ENCODE peak calls at places on chromosomes 4 and X, in seven cellular contexts. W is Karpas-422, J is ovary, I is stomach, L is tibial nerve, R is left lung, P is small intestine. Y is an unnamed sample. For H3K4me1, the result is how much of the 10 kb centered on the place peaks cover.

GRCh38 chr4:114659386-114660008 is 60.9 kb downstream of the UGT8 start:
- DNase-seq in W (peak), J (no peak), I (peak), L (peak), R (peak), P (peak), Y (no peak)

GRCh38 chrX:51215266-51215665 is 117.4 kb upstream of the NUDT10 start:
- DNase-seq in W (peak), J (no peak), I (no peak), L (no peak), R (no peak), P (no peak), Y (no peak)

GRCh38 chrX:71492086-71493065 is 40.5 kb upstream of the OGT start:
- DNase-seq in W (peak), J (peak), I (peak), L (peak), R (peak), P (peak), Y (peak)

GRCh38 chr4:2812985-2813384 is 20.1 kb downstream of the SH3BP2 start:
- DNase-seq in W (no peak), J (no peak), I (no peak), L (no peak), R (no peak), P (no peak), Y (no peak)

GRCh38 chr4:4320951-4321714 is 31.1 kb downstream of the ZBTB49 start:
- DNase-seq in W (no peak), J (no peak), I (no peak), L (no peak), R (no peak), P (no peak), Y (no peak)

GRCh38 chrX:47380268-47380667 is 9.9 kb downstream of the ZNF157 start:
- DNase-seq in W (no peak), J (no peak), I (peak), L (peak), R (no peak), P (peak), Y (peak)

GRCh38 chr4:61085534-61085933 is 114.6 kb upstream of the ADGRL3 start:
- DNase-seq in W (no peak), J (no peak), I (no peak), L (no peak), R (no peak), P (no peak), Y (no peak)

GRCh38 chr4:182827981-182828677 is 89.1 kb downstream of the DCTD start:
- DNase-seq in W (no peak), J (no peak), I (no peak), L (no peak), R (no peak), P (no peak), Y (no peak)

GRCh38 chrX:11970935-11971334 is 167.3 kb upstream of the FRMPD4 start:
- DNase-seq in W (no peak), J (no peak), I (no peak), L (no peak), R (no peak), P (no peak), Y (no peak)

GRCh38 chr4:30973993-30974392 is 253.8 kb downstream of the PCDH7 start:
- DNase-seq in W (no peak), J (no peak), I (no peak), L (no peak), R (no peak), P (no peak), Y (no peak)

GRCh38 chr4:40228497-40229365 is 31.9 kb downstream of the RHOH start:
- DNase-seq in W (no peak), J (no peak), I (no peak), L (no peak), R (no peak), P (no peak), Y (peak)

GRCh38 chrX:46645614-46646013 is 72.0 kb downstream of the CHST7 start:
- DNase-seq in W (no peak), J (no peak), I (no peak), L (no peak), R (peak), P (no peak), Y (no peak)

GRCh38 chrX:64206556-64207162 is 1.2 kb upstream of the AMER1 start:
- DNase-seq in W (no peak), J (peak), I (no peak), L (no peak), R (no peak), P (no peak), Y (peak)

GRCh38 chr4:4787421-4787820 is 72.0 kb upstream of the MSX1 start:
- DNase-seq in W (no peak), J (no peak), I (no peak), L (no peak), R (no peak), P (no peak), Y (no peak)

GRCh38 chr4:146222313-146222712 is 8.0 kb downstream of the REELD1 start:
- DNase-seq in W (no peak), J (no peak), I (no peak), L (no peak), R (no peak), P (no peak), Y (no peak)

GRCh38 chr4:54585321-54586000 is 72.3 kb upstream of the KIT start:
- DNase-seq in W (no peak), J (no peak), I (no peak), L (no peak), R (no peak), P (peak), Y (no peak)

GRCh38 chr4:11765849-11766453 is 337.3 kb upstream of the HS3ST1 start:
- DNase-seq in W (peak), J (no peak), I (no peak), L (peak), R (no peak), P (peak), Y (no peak)

GRCh38 chrX:134538316-134538715 is 78.4 kb downstream of the HPRT1 start:
- DNase-seq in W (no peak), J (no peak), I (no peak), L (no peak), R (no peak), P (no peak), Y (no peak)

GRCh38 chrX:47208108-47208507 is 10.4 kb upstream of the CDK16 start:
- DNase-seq in W (no peak), J (no peak), I (no peak), L (no peak), R (no peak), P (no peak), Y (no peak)

GRCh38 chr4:20126906-20127305 is 124.8 kb upstream of the SLIT2 start:
- DNase-seq in W (no peak), J (no peak), I (no peak), L (no peak), R (no peak), P (no peak), Y (no peak)

GRCh38 chr4:73309211-73309610 is 50.6 kb upstream of the ANKRD17 start:
- DNase-seq in W (no peak), J (no peak), I (no peak), L (no peak), R (no peak), P (no peak), Y (no peak)

GRCh38 chrX:72276478-72276953 is 532 bp downstream of the RPS4X start:
- DNase-seq in W (peak), J (no peak), I (no peak), L (no peak), R (no peak), P (no peak), Y (no peak)

GRCh38 chr4:92305148-92305877 is 1.5 kb downstream of the GRID2 start:
- DNase-seq in W (no peak), J (peak), I (peak), L (no peak), R (peak), P (peak), Y (no peak)

GRCh38 chrX:57900961-57901360 is 9.3 kb downstream of the ZXDA start:
- DNase-seq in W (no peak), J (no peak), I (no peak), L (no peak), R (no peak), P (no peak), Y (no peak)

GRCh38 chr4:24456431-24456830 is 127.9 kb downstream of the DHX15 start:
- DNase-seq in W (no peak), J (no peak), I (no peak), L (no peak), R (no peak), P (no peak), Y (no peak)

GRCh38 chr4:1241466-1241935 is 7.4 kb downstream of the CTBP1 start:
- DNase-seq in W (no peak), J (peak), I (no peak), L (no peak), R (peak), P (peak), Y (no peak)

GRCh38 chrX:68895339-68896250 is 66.8 kb downstream of the EFNB1 start:
- DNase-seq in W (no peak), J (peak), I (peak), L (peak), R (peak), P (peak), Y (no peak)

GRCh38 chr4:105147226-105148151 is 813 bp downstream of the TET2 start:
- DNase-seq in W (peak), J (peak), I (peak), L (peak), R (peak), P (peak), Y (peak)

GRCh38 chr4:7042697-7043464 is at the start of gene TADA2B:
- DNase-seq in W (peak), J (peak), I (peak), L (peak), R (peak), P (peak), Y (peak)

GRCh38 chrX:25105251-25105650 is 89.5 kb upstream of the ARX start:
- DNase-seq in W (no peak), J (no peak), I (no peak), L (no peak), R (no peak), P (no peak), Y (no peak)

GRCh38 chrX:133921764-133922389 is 63.5 kb downstream of the GPC3 start:
- DNase-seq in W (peak), J (no peak), I (peak), L (peak), R (peak), P (peak), Y (peak)

GRCh38 chrX:151954730-151955129 is 19.7 kb downstream of the GABRE start:
- DNase-seq in W (no peak), J (no peak), I (no peak), L (no peak), R (no peak), P (no peak), Y (no peak)

DNA sequence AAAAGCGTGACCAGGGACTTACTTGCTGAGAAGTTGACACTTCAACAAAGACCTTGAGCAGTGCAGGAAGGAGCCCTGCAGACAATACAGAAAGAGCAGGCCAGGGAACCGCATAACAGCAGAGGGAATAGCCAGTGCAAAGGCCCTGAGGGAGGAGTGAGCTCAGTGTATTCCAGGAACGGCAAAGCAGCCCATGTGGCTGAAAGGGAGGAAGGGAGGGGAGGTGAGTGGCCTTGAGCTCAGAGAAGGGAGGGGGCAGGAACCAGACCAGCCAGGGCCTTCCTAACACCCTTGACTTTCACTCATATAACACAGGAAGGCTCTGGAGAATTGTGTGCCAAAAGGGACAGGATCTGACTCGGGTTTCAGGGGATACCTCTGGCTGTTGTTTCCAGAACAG is 112.2 kb downstream of the BCOR start:
- DNase-seq in W (no peak), J (no peak), I (no peak), L (no peak), R (no peak), P (no peak), Y (no peak)
- H3K27ac ChIP-seq in W (no peak), J (no peak), I (no peak), L (no peak), R (no peak), P (no peak), Y (no peak)

GRCh38 chr4:176778491-176778890 is 14.2 kb downstream of the VEGFC start:
- DNase-seq in W (no peak), J (no peak), I (no peak), L (no peak), R (no peak), P (no peak), Y (no peak)

GRCh38 chr4:176780995-176781738 is 11.6 kb downstream of the VEGFC start:
- DNase-seq in W (no peak), J (no peak), I (no peak), L (no peak), R (no peak), P (no peak), Y (no peak)

GRCh38 chr4:176775326-176775725 is 17.4 kb downstream of the VEGFC start:
- DNase-seq in W (no peak), J (no peak), I (no peak), L (no peak), R (no peak), P (no peak), Y (no peak)

GRCh38 chr4:176779421-176779820 is 13.3 kb downstream of the VEGFC start:
- DNase-seq in W (no peak), J (no peak), I (no peak), L (no peak), R (no peak), P (no peak), Y (no peak)

GRCh38 chr4:176778063-176778462 is 14.7 kb downstream of the VEGFC start:
- DNase-seq in W (no peak), J (no peak), I (no peak), L (no peak), R (no peak), P (no peak), Y (no peak)
- H3K4me1 ChIP-seq in W (under half), J (under half), I (under half), L (under half), R (under half), P (under half), Y (under half)

DNA sequence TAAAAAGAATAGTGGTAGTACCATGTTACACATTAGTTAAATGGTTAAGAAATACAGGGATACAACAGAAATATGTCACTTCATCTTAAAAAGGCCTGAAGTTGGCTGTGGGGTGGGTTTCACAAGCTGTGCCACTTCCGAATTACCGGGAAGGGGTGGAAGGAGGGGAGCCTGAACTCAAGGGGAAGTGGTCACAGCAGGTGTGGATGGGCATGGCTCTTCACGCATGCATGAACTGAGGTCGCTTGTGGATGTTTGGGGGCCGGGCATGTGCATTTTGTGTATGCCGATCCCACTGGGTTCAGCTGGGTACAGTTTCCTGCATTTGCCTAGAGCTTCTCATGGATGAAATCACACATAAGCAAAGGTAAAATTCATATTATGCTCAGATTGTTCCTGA is 64.9 kb downstream of the CLCN4 start:
- DNase-seq in W (no peak), J (no peak), I (no peak), L (no peak), R (no peak), P (no peak), Y (no peak)
- H3K4me3 ChIP-seq in W (no peak), J (no peak), I (no peak), L (no peak), R (no peak), P (no peak), Y (no peak)

GRCh38 chrX:102651968-102652744 is 873 bp downstream of the GPRASP1 start:
- DNase-seq in W (no peak), J (peak), I (no peak), L (peak), R (no peak), P (peak), Y (peak)

GRCh38 chrX:102654696-102655095 is 3.4 kb downstream of the GPRASP1 start:
- DNase-seq in W (no peak), J (no peak), I (no peak), L (no peak), R (no peak), P (no peak), Y (no peak)

GRCh38 chrX:102650903-102651241 is 411 bp upstream of the GPRASP1 start:
- DNase-seq in W (no peak), J (no peak), I (no peak), L (no peak), R (no peak), P (no peak), Y (no peak)

GRCh38 chrX:102651242-102651967 is at the start of gene GPRASP1:
- DNase-seq in W (no peak), J (peak), I (no peak), L (peak), R (peak), P (peak), Y (peak)
- H3K27ac ChIP-seq in W (no peak), J (peak), I (no peak), L (peak), R (no peak), P (no peak), Y (peak)

DNA sequence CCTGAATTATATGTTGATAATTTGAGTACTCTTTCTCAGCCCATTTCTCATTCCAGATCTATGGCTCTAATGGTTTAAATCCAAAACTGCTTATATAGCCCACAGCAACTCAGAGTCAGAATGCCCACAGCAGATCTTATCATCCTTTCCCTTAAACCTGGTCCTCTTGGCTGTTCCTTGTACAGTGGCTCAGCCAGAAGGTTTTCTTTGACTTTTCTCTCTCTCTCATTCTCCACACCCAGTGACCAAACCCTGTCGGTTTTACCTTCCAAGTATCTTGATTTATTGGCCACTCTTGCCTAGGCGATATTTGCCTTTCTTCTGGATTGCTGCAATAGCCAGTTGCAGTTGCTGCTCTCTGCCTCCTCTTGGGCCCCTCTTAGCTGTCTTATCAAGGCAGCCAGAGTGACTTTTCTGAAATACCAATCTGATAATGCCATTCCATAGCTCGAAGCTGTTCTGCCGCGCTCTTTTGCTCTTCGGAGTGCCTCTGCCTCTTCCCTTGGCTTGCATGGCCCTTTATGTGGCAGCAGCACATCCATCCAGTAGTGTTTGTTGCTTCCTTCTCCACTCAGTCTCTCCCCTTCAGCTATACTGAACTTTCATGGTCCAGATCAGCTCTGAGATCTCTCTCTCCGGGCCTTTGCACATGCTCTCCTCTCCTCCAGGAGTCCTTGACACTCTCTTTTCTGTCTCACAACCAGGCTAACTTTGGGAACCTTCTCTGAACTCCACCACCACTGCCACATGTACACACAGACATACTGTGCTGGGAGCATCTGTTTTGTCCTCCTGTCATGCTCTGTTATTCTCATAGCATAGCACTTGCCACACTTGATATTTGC is 11.8 kb downstream of the GAB1 start:
- DNase-seq in W (no peak), J (no peak), I (no peak), L (no peak), R (no peak), P (no peak), Y (no peak)
- H3K4me1 ChIP-seq in W (under half), J (under half), I (under half), L (under half), R (under half), P (under half), Y (under half)

GRCh38 chr4:69039071-69039470 is 57.2 kb upstream of the UGT2B7 start:
- DNase-seq in W (no peak), J (no peak), I (no peak), L (no peak), R (no peak), P (no peak), Y (no peak)
- H3K4me3 ChIP-seq in W (no peak), J (no peak), I (no peak), L (no peak), R (no peak), P (no peak), Y (no peak)

GRCh38 chrX:108117988-108118387 is 26.4 kb downstream of the ATG4A start:
- DNase-seq in W (no peak), J (no peak), I (no peak), L (no peak), R (no peak), P (no peak), Y (no peak)

GRCh38 chrX:108126661-108127060 is 35.1 kb downstream of the ATG4A start:
- DNase-seq in W (no peak), J (no peak), I (no peak), L (no peak), R (no peak), P (no peak), Y (no peak)

GRCh38 chrX:108123591-108124366 is 32.2 kb downstream of the ATG4A start:
- DNase-seq in W (no peak), J (no peak), I (no peak), L (no peak), R (no peak), P (no peak), Y (no peak)

GRCh38 chrX:108122748-108123147 is 31.2 kb downstream of the ATG4A start:
- DNase-seq in W (no peak), J (no peak), I (no peak), L (no peak), R (no peak), P (no peak), Y (no peak)

DNA sequence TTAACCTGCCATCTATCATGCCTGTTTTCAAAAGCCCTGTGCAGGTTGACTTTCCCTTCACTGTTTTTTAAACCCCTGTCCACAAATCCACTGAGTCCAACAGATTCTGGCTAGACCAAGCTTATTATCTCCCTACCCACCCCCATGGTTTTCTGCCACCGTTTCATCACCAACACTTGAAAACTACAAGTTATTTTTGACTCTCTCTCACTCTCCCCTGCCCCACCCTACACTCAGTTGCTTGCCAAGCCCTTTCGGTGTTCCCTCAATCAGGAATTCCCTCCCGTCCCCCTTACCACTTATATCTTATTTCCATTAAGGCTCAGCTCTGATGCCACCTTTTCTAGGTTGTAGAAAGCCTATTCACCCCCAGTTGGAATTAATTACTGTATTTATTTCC is 29.7 kb downstream of the ATG4A start:
- DNase-seq in W (no peak), J (no peak), I (no peak), L (no peak), R (no peak), P (no peak), Y (no peak)
- H3K27ac ChIP-seq in W (no peak), J (no peak), I (no peak), L (no peak), R (no peak), P (no peak), Y (no peak)

GRCh38 chr4:57113870-57114269 is 3.7 kb upstream of the IGFBP7 start:
- DNase-seq in W (no peak), J (no peak), I (no peak), L (no peak), R (no peak), P (no peak), Y (no peak)
- H3K4me1 ChIP-seq in W (under half), J (under half), I (under half), L (under half), R (under half), P (under half), Y (under half)

Y was measured in naive thymus-derived CD4-positive, alpha-beta T cell.